ENCODE peak calls at places on chromosomes 13 and 19, in four cellular contexts. H, V, T and O are unnamed samples.
A peak's percentile ranks its signal among the peaks of the same experiment; 100 is the strongest.

GRCh38 chr13:100515410-100515800 is 73.2 kb downstream of the GGACT start:
- DNase-seq in V (peak; percentile 41), T (no peak), H (no peak), O (no peak)

GRCh38 chr13:40031031-40031430 is 375.6 kb downstream of the COG6 start:
- DNase-seq in H (no peak), V (no peak), T (no peak), O (peak; percentile 62)

GRCh38 chr13:112626761-112627160 is 38.8 kb upstream of the TUBGCP3 start:
- DNase-seq in H (no peak), T (no peak), V (no peak), O (no peak)

GRCh38 chr19:18650468-18651001 is 13.7 kb downstream of the KLHL26 start:
- DNase-seq in V (peak; percentile 72), H (peak; percentile 66), T (peak; percentile 89), O (no peak)

GRCh38 chr13:113942591-113943103 is 31.2 kb downstream of the C13orf46 start:
- DNase-seq in V (no peak), H (no peak), T (no peak), O (no peak)

GRCh38 chr19:58088521-58089052 is 9.4 kb downstream of the ZSCAN18 start:
- DNase-seq in V (no peak), T (no peak), H (no peak), O (no peak)

GRCh38 chr13:50129923-50130685 is 114.9 kb downstream of the KCNRG start:
- DNase-seq in H (no peak), V (peak; percentile 53), T (peak; percentile 81), O (no peak)

GRCh38 chr13:73777134-73777533 is 357.1 kb downstream of the KLF12 start:
- DNase-seq in T (no peak), H (no peak), V (no peak), O (no peak)

GRCh38 chr13:52405767-52406494 is at the start of gene THSD1:
- DNase-seq in H (no peak), T (peak; percentile 75), V (peak; percentile 63), O (no peak)

GRCh38 chr13:48235100-48235813 is 2.3 kb downstream of the ITM2B start:
- DNase-seq in H (no peak), T (no peak), V (no peak), O (no peak)

GRCh38 chr19:46759817-46760333 is 13.6 kb upstream of the STRN4 start:
- DNase-seq in T (peak; percentile 61), V (no peak), H (no peak), O (peak; percentile 99)

GRCh38 chr13:63367522-63368198 is 1952.0 kb upstream of the PCDH20 start:
- DNase-seq in T (no peak), H (no peak), V (no peak), O (no peak)

DNA sequence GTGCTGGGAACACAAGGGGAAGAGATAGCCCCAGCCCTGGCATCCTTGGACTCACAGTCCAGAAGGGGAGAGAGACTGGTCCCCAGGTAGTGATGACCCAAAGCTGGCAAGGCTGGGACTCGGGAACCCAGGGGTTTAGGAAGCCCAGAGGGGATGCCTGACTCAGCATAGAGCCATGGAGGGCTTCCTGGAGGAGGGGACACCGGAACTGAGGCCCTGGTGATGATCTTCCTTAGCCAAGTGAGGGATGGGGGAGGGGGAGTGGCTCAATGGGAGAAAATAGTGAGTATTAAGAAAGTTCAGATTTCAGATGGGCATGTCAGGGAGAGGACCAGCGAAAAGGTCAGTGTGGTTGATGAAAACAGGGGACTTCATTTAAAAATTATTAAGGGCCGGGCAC is 26.8 kb downstream of the EXOC3L2 start:
- DNase-seq in V (no peak), T (no peak), H (no peak), O (no peak)
- TF ChIP-seq CTCF in V (no peak), T (no peak), H (no peak), O (no peak)

GRCh38 chr19:3179739-3180293 is 1.2 kb downstream of the S1PR4 start:
- DNase-seq in H (no peak), T (no peak), V (no peak), O (no peak)

GRCh38 chr19:3175761-3176714 is 2.5 kb upstream of the S1PR4 start:
- DNase-seq in T (no peak), V (peak; percentile 83), H (no peak), O (peak; percentile 80)

GRCh38 chr19:3178973-3179738 is 587 bp downstream of the S1PR4 start:
- DNase-seq in T (no peak), V (no peak), H (no peak), O (no peak)

GRCh38 chr19:3178377-3178972 is at the start of gene S1PR4:
- DNase-seq in V (peak; percentile 80), T (no peak), H (no peak), O (no peak)

DNA sequence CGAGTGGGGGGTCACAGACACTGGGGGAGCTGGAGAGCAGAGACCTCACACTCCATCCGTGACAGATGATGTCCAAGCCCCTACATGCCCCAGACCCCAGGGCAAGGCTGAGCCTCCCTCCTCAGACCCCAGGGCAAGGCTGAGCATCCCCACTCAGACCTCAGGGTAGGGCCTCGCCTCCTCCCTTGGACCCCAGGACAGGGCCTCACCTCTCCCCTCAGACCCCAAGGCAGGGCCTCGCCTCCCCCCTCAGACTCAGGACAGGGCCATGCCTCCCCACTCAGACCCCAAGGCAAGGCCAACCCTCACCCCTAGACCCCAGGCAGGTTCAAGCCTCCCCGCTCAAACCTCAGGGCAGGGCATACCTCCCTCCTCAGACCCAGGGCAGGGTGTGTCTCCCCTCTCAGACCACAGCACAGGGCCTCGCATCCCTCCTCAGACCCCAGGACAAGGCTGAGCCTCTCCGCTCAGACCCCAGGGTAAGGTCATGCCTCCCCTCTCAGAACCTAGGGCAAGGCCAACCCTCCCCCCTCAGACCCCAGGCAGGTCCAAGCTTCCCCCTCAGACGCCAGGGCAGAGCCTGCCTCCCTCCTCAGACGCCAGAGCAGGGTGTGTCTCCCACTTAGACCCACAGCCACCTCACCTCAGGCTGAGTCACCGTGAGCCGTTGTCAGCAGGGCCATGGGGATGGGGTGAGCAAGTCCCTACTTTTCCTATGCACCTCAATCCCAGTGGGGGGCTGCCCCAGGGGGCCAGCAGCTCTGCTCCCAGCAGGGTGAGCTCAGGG is 1.7 kb upstream of the S1PR4 start:
- DNase-seq in V (peak; percentile 80), H (no peak), T (no peak), O (peak; percentile 37)
- H3K4me3 ChIP-seq in V (no peak overlapping the region), H (no peak overlapping the region), T (no peak overlapping the region), O (no peak overlapping the region)

GRCh38 chr13:110507678-110508381 is 53.7 kb downstream of the RAB20 start:
- DNase-seq in V (peak; percentile 89), T (no peak), H (no peak), O (no peak)
- TF ChIP-seq CTCF in V (no peak), T (no peak), H (peak; percentile 23), O (no peak)

GRCh38 chr19:5953680-5954213 is 24.2 kb downstream of the RANBP3 start:
- DNase-seq in H (no peak), T (no peak), V (peak; percentile 45), O (peak; percentile 25)
- H3K4me3 ChIP-seq in H (peak overlapping the region; percentile 46), T (peak overlapping the region; percentile 8), V (no peak overlapping the region), O (no peak overlapping the region)

DNA sequence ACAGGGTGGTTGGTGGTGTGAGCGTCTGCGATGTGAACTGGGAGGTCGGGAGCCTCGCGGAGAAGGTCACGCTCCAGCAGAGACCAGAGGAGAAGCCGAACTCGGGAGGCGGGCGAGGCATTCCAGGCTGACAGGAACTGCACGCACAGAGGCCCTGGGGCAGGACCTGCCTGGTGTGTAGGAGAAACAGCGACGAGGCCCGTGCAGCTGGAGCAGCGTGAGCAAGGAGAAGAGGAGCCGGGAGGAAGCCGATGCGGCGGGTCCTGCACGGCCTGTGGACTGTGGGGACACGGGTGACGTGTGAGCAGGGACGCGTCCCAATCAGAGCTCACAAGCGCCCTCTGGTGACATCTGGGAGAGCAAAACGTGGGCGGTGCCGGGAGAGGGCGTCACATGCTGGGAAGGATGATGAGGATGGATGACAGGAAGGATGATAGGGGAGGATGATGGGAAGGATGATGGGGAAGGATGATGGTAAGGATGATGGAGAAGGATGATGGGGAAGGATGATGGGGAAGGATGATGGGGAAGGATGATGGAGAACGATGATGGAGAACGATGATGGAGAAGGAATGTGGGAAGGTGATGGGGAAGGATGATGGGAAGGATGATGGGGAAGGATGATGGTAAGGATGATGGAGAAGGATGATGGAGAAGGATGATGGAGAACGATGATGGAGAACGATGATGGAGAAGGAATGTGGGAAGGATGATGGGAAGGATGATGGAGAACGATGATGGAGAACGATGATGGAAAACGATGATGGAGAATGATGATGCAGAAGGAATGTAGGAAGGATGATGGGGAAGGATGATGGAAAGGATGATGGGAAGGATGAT is 16.1 kb upstream of the MADCAM1 start:
- DNase-seq in H (peak; percentile 38), V (no peak), T (peak; percentile 84), O (no peak)
- TF ChIP-seq CTCF in H (peak; percentile 42), V (peak; percentile 22), T (peak; percentile 56), O (peak; percentile 57)

GRCh38 chr19:33622505-33622808 is 704 bp downstream of the CHST8 start:
- DNase-seq in T (no peak), V (no peak), H (no peak), O (no peak)

GRCh38 chr19:33621811-33622504 is at the start of gene CHST8:
- DNase-seq in V (no peak), H (no peak), T (peak; percentile 43), O (no peak)

GRCh38 chr19:33618884-33619283 is 2.9 kb upstream of the CHST8 start:
- DNase-seq in H (no peak), T (no peak), V (no peak), O (no peak)

GRCh38 chr19:33621065-33621785 is 528 bp upstream of the CHST8 start:
- DNase-seq in H (no peak), V (no peak), T (no peak), O (no peak)

DNA sequence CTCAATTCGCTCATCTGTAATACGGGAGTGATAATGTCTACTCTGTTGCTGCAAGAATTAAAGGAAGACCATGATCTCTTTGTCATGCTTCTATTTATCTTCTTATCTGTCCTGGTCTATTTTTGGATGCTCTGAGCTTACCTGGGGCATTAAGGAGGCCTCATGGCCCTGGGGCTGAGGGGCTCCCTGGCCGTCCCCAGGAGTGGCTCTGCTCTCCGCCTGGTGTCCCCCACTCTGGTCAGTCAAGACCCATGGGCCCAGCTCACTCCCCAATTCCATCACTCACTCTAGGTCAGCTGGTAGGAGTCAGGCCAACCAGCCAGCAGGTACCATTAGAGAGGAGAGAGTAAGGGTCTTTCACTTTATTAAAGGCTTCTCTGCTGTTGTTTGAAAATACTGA is 1.1 kb upstream of the CHST8 start:
- DNase-seq in V (no peak), H (no peak), T (no peak), O (no peak)
- H3K4me3 ChIP-seq in V (no peak overlapping the region), H (no peak overlapping the region), T (no peak overlapping the region), O (no peak overlapping the region)

GRCh38 chr19:13228561-13228960 is 78.3 kb downstream of the IER2 start:
- DNase-seq in V (no peak), H (no peak), T (no peak), O (no peak)
- TF ChIP-seq CTCF in V (no peak), H (no peak), T (no peak), O (no peak)

GRCh38 chr19:37669336-37669963 is 14.2 kb upstream of the ZFP30 start:
- DNase-seq in T (no peak), V (no peak), H (no peak), O (no peak)
- H3K4me3 ChIP-seq in T (no peak overlapping the region), V (no peak overlapping the region), H (no peak overlapping the region), O (no peak overlapping the region)

GRCh38 chr13:22735381-22735995 is 445.3 kb upstream of the SGCG start:
- DNase-seq in V (no peak), T (no peak), H (no peak), O (no peak)
- TF ChIP-seq CTCF in V (no peak), T (no peak), H (no peak), O (no peak)